ENCODE peak calls at places on chromosomes 11 and 22, in seven cellular contexts. C, A, D, R, I, H and J are unnamed samples.

GRCh38 chr11:48900131-48900800 is 83.4 kb downstream of the TRIM51G start:
- DNase-seq in C (no peak), A (no peak), D (no peak), R (no peak), I (no peak), H (no peak), J (no peak)

GRCh38 chr11:120432056-120433018 is 79.2 kb upstream of the GRIK4 start:
- DNase-seq in C (peak), A (peak), D (peak), R (peak), I (peak), H (peak), J (peak)

GRCh38 chr11:27444801-27445215 is 27.8 kb downstream of the LGR4 start:
- DNase-seq in C (no peak), A (no peak), D (no peak), R (no peak), I (no peak), H (no peak), J (no peak)

GRCh38 chr11:21520244-21520643 is 672.6 kb upstream of the ANO5 start:
- DNase-seq in C (no peak), A (no peak), D (no peak), R (no peak), I (no peak), H (no peak), J (no peak)

GRCh38 chr22:30876925-30877553 is 91.5 kb downstream of the MORC2 start:
- DNase-seq in C (peak), A (no peak), D (peak), R (peak), I (peak), H (no peak), J (no peak)

GRCh38 chr11:94781822-94782221 is 13.7 kb downstream of the AMOTL1 start:
- DNase-seq in C (peak), A (peak), D (peak), R (peak), I (no peak), H (peak), J (no peak)

GRCh38 chr11:69948256-69949141 is 129.3 kb upstream of the FGF3 start:
- DNase-seq in C (peak), A (peak), D (peak), R (peak), I (no peak), H (peak), J (no peak)

GRCh38 chr11:14971865-14972580 is at the start of gene CALCA:
- DNase-seq in C (peak), A (no peak), D (peak), R (no peak), I (no peak), H (no peak), J (no peak)

GRCh38 chr22:36486619-36487384 is 5.4 kb upstream of the TXN2 start:
- DNase-seq in C (peak), A (peak), D (peak), R (peak), I (no peak), H (peak), J (no peak)

DNA sequence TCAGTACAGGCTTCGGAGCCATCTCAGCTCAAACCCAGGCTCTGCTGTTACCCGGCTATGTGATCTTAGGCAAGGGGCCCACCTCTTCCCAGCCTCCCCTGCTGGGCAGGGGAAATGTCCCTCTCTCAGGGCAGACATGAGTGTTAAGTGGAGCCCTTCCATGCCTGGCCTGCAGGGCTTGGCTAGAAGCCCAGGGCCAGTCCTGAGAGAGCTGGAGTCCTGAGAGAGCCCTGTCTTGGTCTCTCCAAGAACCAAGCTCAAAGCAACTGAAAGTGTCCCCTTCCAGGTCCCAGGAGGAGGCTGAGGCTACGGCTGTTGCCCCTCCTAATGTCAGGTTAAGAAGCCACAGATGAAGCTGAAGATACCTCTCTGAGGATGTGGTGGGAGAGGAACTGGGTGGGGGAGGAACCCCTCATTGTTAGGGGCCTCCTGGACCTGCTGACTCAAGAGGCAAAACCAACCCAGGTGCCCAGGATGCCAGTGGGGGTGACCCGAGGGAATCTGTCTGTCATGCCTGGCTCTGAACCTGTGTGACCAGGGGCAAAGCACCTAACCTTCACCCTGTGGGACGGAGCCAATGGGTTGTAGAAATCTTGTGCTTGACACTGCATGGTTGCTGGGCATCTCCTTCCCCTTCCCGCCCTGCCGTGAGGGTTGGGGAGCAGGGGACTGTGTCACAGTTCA is 4.2 kb downstream of the ZP1 start:
- DNase-seq in C (peak), A (peak), D (peak), R (peak), I (no peak), H (no peak), J (no peak)
- TF ChIP-seq CTCF in C (peak), A (peak), D (peak), R (peak), I (peak), H (no peak), J (peak)

DNA sequence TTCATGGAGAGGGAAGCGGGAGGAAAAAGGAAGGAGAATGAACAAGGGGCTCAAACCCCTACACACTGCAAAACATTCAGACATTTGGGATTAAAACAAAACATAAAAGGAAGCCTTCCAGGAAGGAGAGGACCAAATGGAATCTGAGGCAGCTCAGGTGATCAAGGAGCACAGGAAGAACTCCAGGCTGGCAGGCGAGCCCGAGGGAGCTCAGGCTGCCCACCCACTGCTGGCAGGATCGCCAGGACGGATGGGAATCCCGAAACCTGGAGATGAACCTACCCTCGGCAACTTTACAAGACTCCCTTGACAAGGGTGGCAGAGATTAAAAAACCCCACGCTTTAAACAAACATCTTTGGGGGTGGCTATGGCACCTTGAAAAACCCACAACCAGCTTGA is 5.0 kb upstream of the PYGM start:
- DNase-seq in C (no peak), A (no peak), D (no peak), R (no peak), I (no peak), H (no peak), J (no peak)
- H3K4me3 ChIP-seq in C (no peak), A (no peak), D (no peak), R (no peak), I (no peak), H (no peak), J (no peak)

GRCh38 chr11:6545917-6546605 is 49.0 kb downstream of the DNHD1 start:
- DNase-seq in C (no peak), A (no peak), D (no peak), R (no peak), I (no peak), H (no peak), J (no peak)
- TF ChIP-seq CTCF in C (no peak), A (no peak), D (no peak), R (no peak), I (no peak), H (no peak), J (no peak)

GRCh38 chr11:118606844-118607228 is 579 bp upstream of the PHLDB1 start:
- DNase-seq in C (no peak), A (no peak), D (no peak), R (no peak), I (no peak), H (no peak), J (no peak)
- H3K4me3 ChIP-seq in C (no peak), A (no peak), D (no peak), R (no peak), I (no peak), H (no peak), J (no peak)

DNA sequence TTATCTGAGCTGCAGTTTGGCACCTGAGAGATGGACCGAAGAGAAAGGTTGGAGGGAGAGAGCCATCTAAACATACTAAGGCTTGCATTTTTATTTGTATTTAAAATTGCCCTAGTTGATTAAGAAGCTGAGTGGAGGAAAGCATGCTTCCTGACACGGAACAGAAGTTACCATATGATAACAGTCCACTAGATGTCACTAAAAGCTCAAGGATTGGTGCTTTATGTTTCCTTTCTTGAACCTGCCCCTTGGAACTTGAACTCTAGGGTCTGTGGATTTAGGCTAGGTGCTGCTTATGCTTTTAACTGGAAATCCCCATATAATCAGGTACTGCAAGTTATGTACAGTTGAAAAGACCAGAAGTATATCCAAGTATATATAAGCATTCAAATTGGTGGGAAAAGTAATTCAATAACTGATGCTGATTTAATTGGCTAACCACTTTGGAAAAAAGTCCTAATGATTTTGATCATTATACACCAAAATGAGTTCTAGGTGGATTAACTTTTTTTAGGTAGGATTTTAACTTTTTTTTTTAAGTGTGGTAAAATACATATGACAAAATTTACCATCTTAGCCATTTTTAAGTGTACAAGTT is 9.5 kb downstream of the RBMXL2 start:
- DNase-seq in C (peak), A (peak), D (peak), R (peak), I (peak), H (peak), J (no peak)
- TF ChIP-seq CTCF in C (peak), A (peak), D (peak), R (peak), I (peak), H (peak), J (peak)